ENCODE peak calls at places on chromosomes 7 and 10, in eight cellular contexts. L is activated naive CD8-positive, alpha-beta T cell treated with anti-CD3 and anti-CD28 coated beads for 36 hours; E is NCI-H510A treated with DMSO at 0.1 percent for 48 hours; U is T-cell; D is progenitor cell of endocrine pancreas; R is cardiac muscle cell; Q is H7; Z is C1 segment of cervical spinal cord. O is an unnamed sample.

GRCh38 chr7:2941201-2941859 is 97.2 kb upstream of the GNA12 start:
- DNase-seq in U (no peak), R (no peak), Q (no peak), L (no peak), Z (no peak), D (no peak), E (no peak), O (no peak)

GRCh38 chr7:1700536-1701333 is 30.7 kb downstream of the ELFN1 start:
- DNase-seq in E (no peak), L (no peak), Z (no peak), Q (peak; percentile 18), D (no peak), U (no peak), R (no peak), O (no peak)

GRCh38 chr10:29920408-29921070 is 138.8 kb downstream of the JCAD start:
- DNase-seq in E (no peak), R (no peak), Q (no peak), D (no peak), L (no peak), Z (no peak), U (no peak), O (no peak)

GRCh38 chr10:98246911-98247820 is 20.8 kb downstream of the LOXL4 start:
- DNase-seq in U (no peak), Z (no peak), E (no peak), L (no peak), D (no peak), R (no peak), Q (no peak), O (no peak)

GRCh38 chr10:35345383-35345742 is 9.1 kb downstream of the CCNY start:
- DNase-seq in E (no peak), D (no peak), L (no peak), Z (no peak), R (no peak), U (no peak), Q (no peak), O (no peak)

GRCh38 chr7:117077658-117078057 is 124.4 kb downstream of the ST7 start:
- DNase-seq in L (no peak), R (no peak), Q (no peak), U (no peak), E (no peak), D (no peak), Z (no peak), O (no peak)

GRCh38 chr7:64308019-64308275 is 5.8 kb upstream of the ZNF736 start:
- DNase-seq in E (no peak), Q (no peak), D (no peak), Z (peak; percentile 57), L (no peak), U (no peak), R (no peak), O (no peak)

GRCh38 chr7:901388-902154 is 25.2 kb downstream of the GET4 start:
- DNase-seq in Q (peak; percentile 100), R (peak; percentile 86), L (peak; percentile 59), U (peak; percentile 35), E (no peak), D (no peak), Z (peak; percentile 40), O (peak; percentile 53)

GRCh38 chr7:82413237-82413636 is 30.3 kb downstream of the CACNA2D1 start:
- DNase-seq in Z (no peak), U (no peak), D (no peak), L (no peak), Q (peak; percentile 28), E (peak; percentile 14), R (peak; percentile 33), O (no peak)

GRCh38 chr7:6419310-6419773 is 28.4 kb downstream of the DAGLB start:
- DNase-seq in R (no peak), L (no peak), Z (peak; percentile 43), Q (no peak), U (no peak), E (no peak), D (no peak), O (no peak)

GRCh38 chr10:123858039-123858740 is 33.4 kb downstream of the CPXM2 start:
- DNase-seq in Z (no peak), U (no peak), L (no peak), E (peak; percentile 83), R (no peak), D (no peak), Q (no peak), O (no peak)

GRCh38 chr7:44375236-44375699 is 49.9 kb upstream of the CAMK2B start:
- DNase-seq in E (peak; percentile 18), Q (peak; percentile 86), L (no peak), R (peak; percentile 60), D (no peak), Z (no peak), U (no peak), O (no peak)

GRCh38 chr7:121305109-121305508 is 23.7 kb upstream of the WNT16 start:
- DNase-seq in Q (no peak), R (no peak), L (no peak), U (no peak), D (no peak), Z (no peak), E (no peak), O (no peak)

GRCh38 chr7:47846117-47846836 is 102.0 kb downstream of the PKD1L1 start:
- DNase-seq in U (no peak), L (no peak), E (no peak), D (no peak), R (no peak), Q (no peak), Z (no peak), O (no peak)

GRCh38 chr10:126872768-126873167 is 32.5 kb upstream of the DOCK1 start:
- DNase-seq in Q (peak; percentile 49), L (no peak), Z (no peak), E (no peak), R (no peak), D (no peak), U (no peak), O (no peak)

GRCh38 chr10:93465806-93466675 is 16.1 kb downstream of the MYOF start:
- DNase-seq in L (no peak), R (no peak), E (peak; percentile 85), Z (peak; percentile 49), D (no peak), U (no peak), Q (no peak), O (no peak)

GRCh38 chr10:44908071-44908709 is 2.9 kb upstream of the TMEM72 start:
- DNase-seq in E (peak; percentile 39), D (no peak), R (peak; percentile 85), Q (peak; percentile 54), Z (no peak), L (no peak), U (no peak), O (no peak)

GRCh38 chr10:133076274-133077038 is 11.3 kb upstream of the ADGRA1 start:
- DNase-seq in U (no peak), L (no peak), R (no peak), D (no peak), Q (no peak), E (no peak), Z (no peak), O (no peak)

GRCh38 chr7:139328375-139328774 is 12.8 kb upstream of the FMC1 start:
- DNase-seq in E (no peak), L (no peak), Q (no peak), Z (no peak), U (no peak), D (no peak), R (no peak), O (no peak)

GRCh38 chr7:76073335-76073990 is 25.6 kb downstream of the MDH2 start:
- DNase-seq in Z (no peak), L (no peak), D (no peak), U (no peak), E (no peak), Q (peak; percentile 86), R (no peak), O (no peak)

GRCh38 chr7:117872565-117873055 is 631 bp downstream of the CTTNBP2 start:
- DNase-seq in Q (peak; percentile 60), R (peak; percentile 64), D (peak; percentile 20), Z (peak; percentile 76), U (no peak), E (no peak), L (no peak), O (peak; percentile 67)

GRCh38 chr10:67666416-67667043 is 29.5 kb downstream of the CTNNA3 start:
- DNase-seq in U (no peak), R (peak; percentile 18), Q (peak; percentile 5), E (peak; percentile 13), D (no peak), L (no peak), Z (no peak), O (no peak)

GRCh38 chr7:43517464-43517863 is 65.4 kb upstream of the STK17A start:
- DNase-seq in Q (no peak), R (no peak), L (no peak), D (no peak), E (no peak), Z (no peak), U (no peak), O (no peak)

GRCh38 chr10:91597397-91597881 is 35.4 kb downstream of the PPP1R3C start:
- DNase-seq in Z (no peak), L (no peak), Q (no peak), U (no peak), E (peak; percentile 33), R (peak; percentile 42), D (no peak), O (no peak)

GRCh38 chr7:1646957-1647891 is 22.9 kb upstream of the ELFN1 start:
- DNase-seq in L (no peak), Z (no peak), R (no peak), Q (peak; percentile 57), E (no peak), U (no peak), D (no peak), O (no peak)

GRCh38 chr7:80134536-80135305 is at the start of gene GNAI1:
- DNase-seq in U (peak; percentile 21), L (peak; percentile 46), E (peak; percentile 11), Z (peak; percentile 88), D (peak; percentile 83), Q (peak; percentile 92), R (peak; percentile 90), O (peak; percentile 79)

GRCh38 chr10:35379226-35380137 is 43.2 kb downstream of the CCNY start:
- DNase-seq in L (no peak), Z (no peak), Q (no peak), R (no peak), D (no peak), U (peak; percentile 12), E (no peak), O (no peak)

GRCh38 chr7:4273566-4274230 is 408.4 kb upstream of the FOXK1 start:
- DNase-seq in E (no peak), U (no peak), Q (peak; percentile 28), R (no peak), Z (no peak), L (no peak), D (no peak), O (no peak)

GRCh38 chr10:30782543-30783461 is 153.2 kb upstream of the LYZL2 start:
- DNase-seq in U (no peak), D (no peak), Q (no peak), E (no peak), R (no peak), L (no peak), Z (peak; percentile 36), O (no peak)

GRCh38 chr7:157927313-157927925 is 590.6 kb downstream of the DNAJB6 start:
- DNase-seq in L (no peak), E (no peak), R (no peak), Q (no peak), U (no peak), D (no peak), Z (no peak), O (no peak)